ENCODE peak calls at places on chromosome 20, in eight cellular contexts. P, Z, T, B, W, U, F and C are unnamed samples.

GRCh38 chr20:61948586-61949362 is 116.9 kb downstream of the TAF4 start:
- DNase-seq in U (no peak), P (no peak), W (no peak), T (no peak), F (no peak), B (no peak), Z (no peak), C (no peak)

GRCh38 chr20:56845546-56846081 is 216.5 kb downstream of the TFAP2C start:
- DNase-seq in W (no peak), U (no peak), Z (no peak), T (no peak), B (no peak), P (no peak), F (no peak), C (no peak)

GRCh38 chr20:18822832-18823231 is 9.2 kb downstream of the SCP2D1 start:
- DNase-seq in Z (no peak), B (no peak), P (no peak), T (no peak), U (no peak), W (no peak), F (no peak), C (no peak)

GRCh38 chr20:1810926-1811620 is 84.1 kb upstream of the SIRPA start:
- DNase-seq in W (no peak), P (no peak), Z (peak; percentile 78), U (peak; percentile 44), B (no peak), T (no peak), F (no peak), C (no peak)

GRCh38 chr20:54668271-54669053 is 193.1 kb downstream of the DOK5 start:
- DNase-seq in Z (no peak), B (peak; percentile 20), U (peak; percentile 7), T (no peak), P (no peak), F (peak; percentile 35), W (peak; percentile 45), C (no peak)

GRCh38 chr20:57819981-57820380 is 110.2 kb upstream of the PMEPA1 start:
- DNase-seq in Z (no peak), U (no peak), W (no peak), F (no peak), T (no peak), B (no peak), P (no peak), C (no peak)

GRCh38 chr20:52454660-52455059 is 263.1 kb upstream of the ZFP64 start:
- DNase-seq in P (no peak), Z (no peak), W (no peak), F (no peak), B (no peak), T (no peak), U (peak; percentile 56), C (no peak)

GRCh38 chr20:37316116-37316774 is 26.8 kb downstream of the MANBAL start:
- DNase-seq in Z (no peak), B (no peak), W (no peak), P (no peak), F (peak; percentile 64), T (no peak), U (no peak), C (no peak)

GRCh38 chr20:49165611-49166010 is 22.5 kb downstream of the STAU1 start:
- DNase-seq in Z (no peak), F (no peak), U (no peak), P (no peak), W (no peak), T (no peak), B (no peak), C (no peak)